ENCODE peak calls at places on chromosomes 7 and 10, in eight cellular contexts. T, C, W, L, H, G, P and O are unnamed samples.
A peak's percentile ranks its signal among the peaks of the same experiment; 100 is the strongest.

GRCh38 chr7:1244701-1245526 is 12.2 kb downstream of the UNCX start:
- DNase-seq in T (no peak), C (no peak), W (no peak), L (no peak), H (no peak), G (no peak), P (no peak), O (no peak)

GRCh38 chr7:147635288-147635687 is 955.3 kb upstream of the C7orf33 start:
- DNase-seq in T (no peak), C (no peak), W (no peak), L (no peak), H (no peak), G (no peak), P (no peak), O (no peak)

GRCh38 chr7:45982912-45983719 is 62.0 kb upstream of the IGFBP3 start:
- DNase-seq in T (no peak), C (no peak), W (no peak), L (no peak), H (no peak), G (no peak), P (no peak), O (no peak)

GRCh38 chr7:113026941-113027340 is 59.7 kb downstream of the GPR85 start:
- DNase-seq in T (no peak), C (peak; percentile 3), W (no peak), L (no peak), H (peak; percentile 45), G (no peak), P (no peak), O (no peak)

GRCh38 chr10:44965651-44966097 is 6.1 kb downstream of the RASSF4 start:
- DNase-seq in T (no peak), C (no peak), W (no peak), L (no peak), H (no peak), G (no peak), P (peak; percentile 79), O (no peak)

GRCh38 chr10:52443419-52444388 is 129.6 kb downstream of the DKK1 start:
- DNase-seq in T (no peak), C (peak; percentile 94), W (no peak), L (no peak), H (peak; percentile 87), G (no peak), P (no peak), O (no peak)

GRCh38 chr7:31053986-31054385 is 1.9 kb downstream of the ADCYAP1R1 start:
- DNase-seq in T (no peak), C (no peak), W (no peak), L (no peak), H (no peak), G (no peak), P (no peak), O (no peak)

GRCh38 chr7:74199551-74200355 is 10.1 kb upstream of the LAT2 start:
- DNase-seq in T (no peak), C (no peak), W (no peak), L (no peak), H (no peak), G (no peak), P (no peak), O (no peak)

GRCh38 chr10:11113156-11113555 is 95.5 kb downstream of the CELF2 start:
- DNase-seq in T (no peak), C (no peak), W (no peak), L (no peak), H (no peak), G (no peak), P (peak; percentile 41), O (no peak)

GRCh38 chr7:137986252-137987010 is 15.5 kb downstream of the CREB3L2 start:
- DNase-seq in T (peak; percentile 38), C (peak; percentile 79), W (peak; percentile 27), L (no peak), H (peak; percentile 90), G (no peak), P (peak; percentile 70), O (no peak)

GRCh38 chr10:76329891-76330575 is 898.6 kb downstream of the LRMDA start:
- DNase-seq in T (no peak), C (no peak), W (no peak), L (no peak), H (peak; percentile 62), G (no peak), P (no peak), O (no peak)

GRCh38 chr10:56585447-56586171 is 224.6 kb upstream of the ZWINT start:
- DNase-seq in T (no peak), C (no peak), W (no peak), L (no peak), H (no peak), G (no peak), P (no peak), O (no peak)

GRCh38 chr7:157097569-157097968 is 41.2 kb upstream of the UBE3C start:
- DNase-seq in T (peak; percentile 19), C (no peak), W (no peak), L (no peak), H (no peak), G (no peak), P (no peak), O (no peak)

GRCh38 chr7:127677433-127678230 is 25.6 kb downstream of the SND1 start:
- DNase-seq in T (no peak), C (no peak), W (no peak), L (no peak), H (no peak), G (no peak), P (no peak), O (no peak)

GRCh38 chr10:116271593-116272496 is 1.2 kb downstream of the GFRA1 start:
- DNase-seq in T (no peak), C (no peak), W (peak; percentile 40), L (peak; percentile 57), H (peak; percentile 4), G (no peak), P (no peak), O (no peak)

DNA sequence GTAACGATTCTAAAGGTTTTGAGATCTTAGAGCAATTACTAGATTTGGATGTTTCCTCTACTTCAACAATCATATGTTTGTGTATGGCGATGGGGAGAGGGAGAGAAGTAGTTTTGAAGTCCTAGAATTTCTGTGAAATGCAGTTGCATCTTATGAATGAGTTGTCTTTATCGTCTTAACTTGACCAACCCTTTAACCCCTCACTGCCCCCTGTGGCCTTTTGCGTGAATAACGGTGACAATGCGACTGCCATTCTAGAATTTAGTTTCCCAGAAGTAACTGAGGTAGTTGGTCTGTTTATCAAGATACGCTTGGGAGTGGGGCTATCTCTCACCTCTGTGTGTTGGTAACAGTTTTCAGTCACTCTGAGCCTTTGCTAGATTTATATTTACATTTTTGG is 204.6 kb downstream of the HDAC9 start:
- DNase-seq in T (no peak), C (no peak), W (no peak), L (no peak), H (no peak), G (no peak), P (peak; percentile 20), O (peak; percentile 14)
- TF ChIP-seq CTCF in T (no peak), C (no peak), W (no peak), L (no peak), H (no peak), G (no peak), P (peak; percentile 29), O (peak; percentile 25)

DNA sequence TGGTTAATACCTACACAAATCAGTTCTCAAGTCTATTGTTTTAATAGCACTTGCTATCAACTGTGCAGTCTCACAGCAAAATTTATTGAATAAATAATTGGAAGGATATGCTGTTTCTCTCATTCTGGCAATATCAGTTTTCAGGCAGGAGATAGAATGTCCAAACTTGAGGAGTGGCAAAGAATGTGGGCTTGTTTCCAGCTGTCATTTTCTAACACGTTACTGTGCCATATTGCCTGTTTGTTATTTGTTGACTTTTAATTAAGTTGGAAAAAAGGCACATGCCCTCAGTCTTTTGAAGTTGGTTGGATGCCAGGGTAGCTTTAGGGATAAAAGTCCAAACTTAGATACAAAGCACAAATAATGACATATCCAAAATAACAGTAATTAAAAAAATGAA is 52.2 kb downstream of the MAGI2 start:
- DNase-seq in T (no peak), C (no peak), W (no peak), L (no peak), H (no peak), G (no peak), P (no peak), O (no peak)
- TF ChIP-seq CTCF in T (no peak), C (no peak), W (no peak), L (no peak), H (no peak), G (no peak), P (no peak), O (no peak)

DNA sequence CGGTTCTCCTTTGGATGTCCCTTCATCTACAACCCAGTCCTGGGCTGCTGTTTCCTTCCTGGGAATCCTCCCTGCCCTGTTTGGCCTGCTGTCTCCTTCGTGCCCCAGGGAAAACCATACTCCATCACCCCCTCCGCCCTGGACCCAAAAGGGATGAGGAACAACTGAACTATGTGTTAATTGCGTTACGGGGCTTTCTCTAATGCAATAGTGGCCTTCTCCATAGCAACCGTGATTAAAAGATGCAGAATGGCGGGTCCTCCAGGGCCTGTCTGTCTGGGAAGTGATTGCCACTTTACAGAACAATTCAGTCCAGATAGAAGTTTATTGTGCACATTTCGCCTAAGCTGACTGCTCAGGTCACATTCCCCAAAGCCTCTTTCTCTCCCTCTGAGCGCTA is 112.0 kb upstream of the FGFR2 start:
- DNase-seq in T (no peak), C (no peak), W (no peak), L (no peak), H (no peak), G (no peak), P (no peak), O (no peak)
- TF ChIP-seq CTCF in T (no peak), C (no peak), W (no peak), L (no peak), H (no peak), G (no peak), P (no peak), O (no peak)

GRCh38 chr7:129859188-129859587 is 93.6 kb downstream of the UBE2H start:
- DNase-seq in T (no peak), C (no peak), W (no peak), L (no peak), H (peak; percentile 15), G (no peak), P (peak; percentile 46), O (no peak)
- TF ChIP-seq CTCF in T (no peak), C (no peak), W (no peak), L (no peak), H (no peak), G (no peak), P (no peak), O (no peak)

GRCh38 chr10:86349940-86350630 is 16.5 kb downstream of the GRID1 start:
- DNase-seq in T (no peak), C (no peak), W (no peak), L (no peak), H (no peak), G (no peak), P (no peak), O (no peak)

GRCh38 chr10:86350897-86351296 is 15.7 kb downstream of the GRID1 start:
- DNase-seq in T (no peak), C (no peak), W (no peak), L (no peak), H (no peak), G (no peak), P (no peak), O (no peak)

GRCh38 chr10:86348321-86349210 is 18.0 kb downstream of the GRID1 start:
- DNase-seq in T (no peak), C (no peak), W (no peak), L (no peak), H (no peak), G (no peak), P (no peak), O (no peak)

GRCh38 chr10:86347856-86348255 is 18.7 kb downstream of the GRID1 start:
- DNase-seq in T (no peak), C (no peak), W (no peak), L (no peak), H (no peak), G (no peak), P (no peak), O (no peak)

GRCh38 chr10:86349474-86349873 is 17.1 kb downstream of the GRID1 start:
- DNase-seq in T (no peak), C (no peak), W (no peak), L (no peak), H (no peak), G (no peak), P (peak; percentile 40), O (no peak)
- TF ChIP-seq CTCF in T (no peak), C (no peak), W (no peak), L (no peak), H (peak; percentile 35), G (no peak), P (peak; percentile 43), O (no peak)